ENCODE peak calls at places on chromosomes 6 and 20, in ten cellular contexts. I is GM23248; V is Peyer's patch; U is cardiac muscle cell; P is prostate gland; A is uterus; L is pancreas; C is esophagus squamous epithelium; Q is CD4-positive, CD25-positive, alpha-beta regulatory T cell; S is HCT116. Y is an unnamed sample.

GRCh38 chr6:52284460-52285173 is at the start of gene MCM3:
- DNase-seq in I (peak; percentile 100), V (peak; percentile 96), U (peak; percentile 99), P (peak; percentile 98), A (peak; percentile 97), L (peak; percentile 98), C (peak; percentile 90), Q (peak; percentile 94), S (peak; percentile 99), Y (peak; percentile 97)

GRCh38 chr20:8127553-8128255 is 4.4 kb upstream of the PLCB1 start:
- DNase-seq in I (no peak), V (no peak), U (no peak), P (no peak), A (no peak), L (no peak), C (no peak), Q (no peak), S (no peak), Y (no peak)

GRCh38 chr6:105482227-105482839 is 79.5 kb upstream of the PREP start:
- DNase-seq in I (no peak), V (peak; percentile 25), U (peak; percentile 77), P (no peak), A (peak; percentile 47), L (no peak), C (no peak), Q (no peak), S (no peak), Y (no peak)

GRCh38 chr6:2596222-2596621 is 154.5 kb downstream of the MYLK4 start:
- DNase-seq in I (no peak), V (no peak), U (no peak), P (no peak), A (no peak), L (no peak), C (no peak), Q (no peak), S (no peak), Y (no peak)

GRCh38 chr6:154428892-154429291 is 72.3 kb upstream of the IPCEF1 start:
- DNase-seq in I (peak; percentile 79), V (no peak), U (no peak), P (no peak), A (no peak), L (no peak), C (no peak), Q (no peak), S (no peak), Y (no peak)

GRCh38 chr6:31383149-31383548 is 20.2 kb upstream of the MICA start:
- DNase-seq in I (peak; percentile 88), V (no peak), U (no peak), P (no peak), A (no peak), L (no peak), C (no peak), Q (no peak), S (no peak), Y (no peak)

GRCh38 chr6:56374841-56375369 is 127.5 kb upstream of the COL21A1 start:
- DNase-seq in I (peak; percentile 86), V (no peak), U (peak; percentile 67), P (no peak), A (peak; percentile 68), L (no peak), C (no peak), Q (no peak), S (no peak), Y (no peak)

GRCh38 chr20:62805711-62806382 is 1.2 kb downstream of the OGFR start:
- DNase-seq in I (no peak), V (no peak), U (no peak), P (no peak), A (no peak), L (no peak), C (no peak), Q (no peak), S (no peak), Y (peak; percentile 84)

GRCh38 chr6:154403803-154404202 is 47.2 kb upstream of the IPCEF1 start:
- DNase-seq in I (peak; percentile 67), V (no peak), U (peak; percentile 75), P (peak; percentile 9), A (peak; percentile 25), L (no peak), C (no peak), Q (no peak), S (no peak), Y (no peak)

GRCh38 chr6:143569035-143569434 is 57.5 kb upstream of the FUCA2 start:
- DNase-seq in I (peak; percentile 81), V (no peak), U (peak; percentile 27), P (no peak), A (no peak), L (no peak), C (no peak), Q (no peak), S (no peak), Y (no peak)

DNA sequence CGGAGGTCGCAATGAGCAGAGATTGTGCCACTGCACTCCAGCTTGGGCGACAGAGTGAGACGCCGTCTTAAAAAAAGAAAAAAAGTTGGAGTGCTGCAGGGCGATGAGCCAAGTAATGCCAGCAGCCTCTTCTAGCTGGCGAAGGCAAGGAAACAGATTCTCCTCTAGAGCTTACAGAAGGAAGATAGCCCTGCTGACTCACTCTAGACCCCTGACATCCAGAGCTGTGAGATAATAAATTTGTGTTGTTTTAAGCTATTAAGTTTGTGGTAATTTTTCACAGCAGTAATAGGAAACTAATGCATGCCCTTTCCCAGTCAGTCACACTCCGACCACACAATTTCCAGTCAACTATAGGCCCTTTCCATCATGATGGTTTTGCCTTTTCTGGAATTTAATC is 16.4 kb downstream of the PRSS16 start:
- DNase-seq in I (no peak), V (no peak), U (no peak), P (no peak), A (no peak), L (no peak), C (no peak), Q (no peak), S (no peak), Y (no peak)
- H3K9me3 ChIP-seq in I (no peaks in the 10 kb centered on the region), V (no peaks in the 10 kb centered on the region), U (no peaks in the 10 kb centered on the region), P (no peaks in the 10 kb centered on the region), A (no peaks in the 10 kb centered on the region), L (no peaks in the 10 kb centered on the region), C (no peaks in the 10 kb centered on the region), Q (peaks cover 3% of the 10 kb centered on the region), S (no peaks in the 10 kb centered on the region), Y (no peaks in the 10 kb centered on the region)

DNA sequence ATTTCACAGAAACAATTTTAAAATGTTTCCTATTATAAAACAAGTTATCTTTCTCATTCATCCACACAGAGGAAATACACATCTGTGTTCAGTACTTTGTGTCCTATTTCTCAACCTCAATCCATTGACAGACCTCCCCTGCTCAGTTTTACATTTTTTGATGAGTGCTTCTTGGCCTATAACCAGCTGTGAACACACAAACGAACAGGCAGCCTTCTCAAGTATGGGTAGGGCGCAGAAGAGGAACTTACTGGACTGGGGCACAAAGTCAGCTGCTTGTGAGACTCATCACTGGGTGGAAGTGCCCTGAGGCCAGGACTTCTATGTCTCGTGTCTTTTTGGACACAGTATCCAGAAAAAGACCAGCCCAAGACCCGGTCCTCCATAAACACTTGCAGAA is 2.8 kb downstream of the RPS6KA2 start:
- DNase-seq in I (peak; percentile 79), V (no peak), U (peak; percentile 96), P (peak; percentile 44), A (no peak), L (no peak), C (no peak), Q (no peak), S (no peak), Y (no peak)
- H3K4me1 ChIP-seq in I (peaks cover 67% of the 10 kb centered on the region), V (no peaks in the 10 kb centered on the region), U (peaks cover 3% of the 10 kb centered on the region), P (peaks cover 9% of the 10 kb centered on the region), A (peaks cover 6% of the 10 kb centered on the region), L (peaks cover 15% of the 10 kb centered on the region), C (peaks cover 34% of the 10 kb centered on the region), Q (peaks cover 27% of the 10 kb centered on the region), S (peaks cover 9% of the 10 kb centered on the region), Y (peaks cover 57% of the 10 kb centered on the region)

DNA sequence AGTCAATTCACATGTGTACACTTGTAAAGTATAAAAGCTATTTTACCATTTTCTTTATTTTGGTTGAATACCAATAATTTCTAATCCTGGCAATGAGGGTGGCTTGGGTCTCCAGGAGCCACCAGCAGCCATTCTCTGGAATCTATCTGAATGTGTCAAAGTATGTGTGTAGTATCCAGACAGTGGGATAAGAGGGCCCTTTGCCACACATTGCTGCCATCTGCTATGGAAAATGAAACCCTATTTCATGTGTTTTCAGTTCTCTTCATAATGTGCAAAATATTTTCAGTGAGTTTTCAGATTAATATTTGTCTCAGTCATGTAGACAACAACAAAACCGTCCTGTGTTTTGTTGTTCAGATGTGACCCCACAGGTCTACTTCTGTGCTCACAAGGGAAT is 46.3 kb downstream of the CDYL start:
- DNase-seq in I (no peak), V (no peak), U (no peak), P (no peak), A (no peak), L (no peak), C (no peak), Q (no peak), S (no peak), Y (no peak)
- H3K9me3 ChIP-seq in I (no peaks in the 10 kb centered on the region), V (no peaks in the 10 kb centered on the region), U (no peaks in the 10 kb centered on the region), P (no peaks in the 10 kb centered on the region), A (peaks cover 5% of the 10 kb centered on the region), L (no peaks in the 10 kb centered on the region), C (peaks cover 11% of the 10 kb centered on the region), Q (peaks cover 25% of the 10 kb centered on the region), S (no peaks in the 10 kb centered on the region), Y (peaks cover 11% of the 10 kb centered on the region)

GRCh38 chr20:41179961-41180360 is 42.6 kb downstream of the PLCG1 start:
- DNase-seq in I (no peak), V (peak; percentile 12), U (no peak), P (no peak), A (peak; percentile 4), L (peak; percentile 2), C (no peak), Q (no peak), S (no peak), Y (no peak)

GRCh38 chr20:41181567-41181966 is 44.2 kb downstream of the PLCG1 start:
- DNase-seq in I (no peak), V (peak; percentile 11), U (no peak), P (no peak), A (no peak), L (peak; percentile 4), C (no peak), Q (no peak), S (no peak), Y (no peak)

GRCh38 chr20:41182296-41183212 is 45.2 kb downstream of the PLCG1 start:
- DNase-seq in I (no peak), V (peak; percentile 14), U (no peak), P (no peak), A (no peak), L (peak; percentile 2), C (no peak), Q (no peak), S (no peak), Y (no peak)

GRCh38 chr20:41178904-41179432 is 41.6 kb downstream of the PLCG1 start:
- DNase-seq in I (no peak), V (peak; percentile 15), U (peak; percentile 46), P (no peak), A (no peak), L (peak; percentile 4), C (no peak), Q (no peak), S (no peak), Y (no peak)

DNA sequence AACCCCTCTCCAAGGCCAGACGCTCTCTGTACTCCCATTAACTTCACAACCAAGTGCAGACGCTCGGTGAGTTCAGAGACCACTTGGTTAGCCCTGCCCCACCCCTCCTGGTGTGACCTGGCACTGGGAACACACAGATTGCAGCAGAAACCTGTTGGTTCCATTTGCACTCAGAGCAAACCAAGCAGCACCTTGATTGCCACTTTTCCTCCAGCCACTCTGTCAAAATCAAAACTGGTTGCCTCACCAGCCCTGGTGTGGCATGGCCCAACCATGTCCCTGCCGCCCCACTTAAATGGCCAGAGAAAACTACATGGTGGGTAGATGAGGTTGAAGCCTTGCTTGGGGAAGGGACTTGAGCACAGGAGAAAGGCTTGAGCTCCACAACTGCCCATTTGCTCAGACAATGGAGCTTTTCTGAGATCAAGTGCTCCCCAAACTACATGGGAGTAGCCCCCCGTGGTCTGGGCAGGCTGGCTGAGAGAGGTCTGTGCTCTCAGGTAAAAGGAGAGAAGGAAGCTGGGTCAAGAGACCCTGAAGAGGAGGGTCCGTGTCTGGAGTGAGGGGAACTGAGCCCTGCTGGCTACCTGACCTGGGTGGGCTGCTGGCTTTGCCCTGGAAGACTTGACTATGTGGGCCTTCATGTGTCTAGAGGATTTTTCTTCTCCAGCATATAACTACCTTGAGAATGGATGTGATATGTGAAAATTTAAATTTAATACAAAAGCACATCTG is 43.4 kb downstream of the PLCG1 start:
- DNase-seq in I (no peak), V (peak; percentile 4), U (no peak), P (no peak), A (peak; percentile 8), L (peak; percentile 5), C (no peak), Q (no peak), S (no peak), Y (no peak)
- H3K4me1 ChIP-seq in I (peaks cover 31% of the 10 kb centered on the region), V (no peaks in the 10 kb centered on the region), U (no peaks in the 10 kb centered on the region), P (no peaks in the 10 kb centered on the region), A (no peaks in the 10 kb centered on the region), L (no peaks in the 10 kb centered on the region), C (no peaks in the 10 kb centered on the region), Q (no peaks in the 10 kb centered on the region), S (peaks cover 3% of the 10 kb centered on the region), Y (peaks cover 25% of the 10 kb centered on the region)